ENCODE peak calls at places on chromosomes 12 and 14, in ten cellular contexts. A is cardiac muscle cell, M is adrenal gland, N is AG09309, X is AG04450, U is AG10803, P is psoas muscle, T is esophagus squamous epithelium, B is endothelial cell of umbilical vein, F is Caco-2. O is an unnamed sample.

GRCh38 chr14:39592390-39592789 is 160.2 kb upstream of the FBXO33 start:
- DNase-seq in A (no peak), M (no peak), N (no peak), X (no peak), U (no peak), P (no peak), T (no peak), B (no peak), F (no peak), O (no peak)

GRCh38 chr14:35366048-35366428 is 38.5 kb downstream of the NFKBIA start:
- DNase-seq in A (peak; percentile 26), M (peak; percentile 90), N (no peak), X (no peak), U (peak; percentile 56), P (peak; percentile 69), T (no peak), B (peak; percentile 33), F (no peak), O (no peak)

GRCh38 chr12:68733661-68734071 is 12.3 kb upstream of the SLC35E3 start:
- DNase-seq in A (peak; percentile 45), M (peak; percentile 57), N (peak; percentile 48), X (peak; percentile 30), U (peak; percentile 50), P (no peak), T (no peak), B (no peak), F (no peak), O (peak; percentile 13)

GRCh38 chr12:111035578-111036301 is 115.4 kb upstream of the MYL2 start:
- DNase-seq in A (no peak), M (no peak), N (no peak), X (no peak), U (no peak), P (no peak), T (no peak), B (no peak), F (no peak), O (peak; percentile 15)

GRCh38 chr14:41423503-41423902 is 183.2 kb upstream of the LRFN5 start:
- DNase-seq in A (no peak), M (no peak), N (no peak), X (no peak), U (no peak), P (no peak), T (no peak), B (no peak), F (no peak), O (no peak)

GRCh38 chr12:1915082-1915968 is 3.1 kb downstream of the CACNA2D4 start:
- DNase-seq in A (no peak), M (no peak), N (no peak), X (no peak), U (no peak), P (no peak), T (no peak), B (no peak), F (peak; percentile 31), O (no peak)

GRCh38 chr14:23117371-23118020 is 1.6 kb downstream of the CEBPE start:
- DNase-seq in A (no peak), M (no peak), N (no peak), X (no peak), U (no peak), P (no peak), T (no peak), B (no peak), F (no peak), O (no peak)

GRCh38 chr14:77122555-77123125 is 19.0 kb downstream of the ZDHHC22 start:
- DNase-seq in A (no peak), M (peak; percentile 68), N (no peak), X (no peak), U (no peak), P (no peak), T (no peak), B (no peak), F (no peak), O (no peak)

GRCh38 chr12:42473561-42473960 is 116.0 kb downstream of the PRICKLE1 start:
- DNase-seq in A (no peak), M (no peak), N (no peak), X (no peak), U (peak; percentile 30), P (no peak), T (no peak), B (peak; percentile 31), F (no peak), O (no peak)

GRCh38 chr12:42469355-42470006 is 120.1 kb downstream of the PRICKLE1 start:
- DNase-seq in A (no peak), M (no peak), N (no peak), X (no peak), U (no peak), P (no peak), T (no peak), B (no peak), F (no peak), O (no peak)

GRCh38 chr12:42473130-42473529 is 116.4 kb downstream of the PRICKLE1 start:
- DNase-seq in A (peak; percentile 57), M (no peak), N (peak; percentile 62), X (no peak), U (peak; percentile 81), P (no peak), T (no peak), B (no peak), F (no peak), O (peak; percentile 55)

GRCh38 chr12:42468341-42468821 is 121.2 kb downstream of the PRICKLE1 start:
- DNase-seq in A (peak; percentile 11), M (no peak), N (no peak), X (no peak), U (no peak), P (no peak), T (no peak), B (no peak), F (no peak), O (no peak)

DNA sequence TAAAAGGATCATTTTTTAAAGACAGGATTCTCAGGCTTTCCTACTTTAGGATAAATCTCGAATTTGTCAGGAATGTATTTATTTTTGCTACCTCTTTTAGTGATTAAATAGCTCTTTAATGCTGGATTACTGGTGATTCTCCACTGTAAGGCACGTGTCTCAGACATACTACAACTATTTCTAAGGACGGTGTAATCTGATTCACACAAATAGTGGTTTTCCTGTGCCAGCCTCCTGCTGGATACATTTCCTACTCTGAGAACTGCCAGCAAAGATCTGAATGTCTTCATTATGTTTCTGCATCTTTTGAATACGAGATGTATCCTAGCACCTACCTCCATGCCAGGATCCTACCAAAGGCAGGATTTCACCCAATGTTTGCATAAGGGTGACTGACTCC is 120.7 kb downstream of the PRICKLE1 start:
- DNase-seq in A (peak; percentile 14), M (no peak), N (no peak), X (no peak), U (no peak), P (no peak), T (no peak), B (no peak), F (no peak), O (no peak)
- TF ChIP-seq CTCF in A (no peak), M (no peak), N (no peak), X (no peak), U (no peak), P (no peak), T (no peak), B (no peak), F (no peak), O (no peak)

GRCh38 chr12:67484788-67485480 is 163.6 kb upstream of the DYRK2 start:
- DNase-seq in A (no peak), M (no peak), N (no peak), X (no peak), U (no peak), P (no peak), T (no peak), B (no peak), F (no peak), O (peak; percentile 27)
- H3K4me3 ChIP-seq in A (no peak overlapping the region), M (no peak overlapping the region), N (no peak overlapping the region), X (no peak overlapping the region), U (no peak overlapping the region), P (no peak overlapping the region), T (no peak overlapping the region), B (no peak overlapping the region), F (no peak overlapping the region), O (no peak overlapping the region)

DNA sequence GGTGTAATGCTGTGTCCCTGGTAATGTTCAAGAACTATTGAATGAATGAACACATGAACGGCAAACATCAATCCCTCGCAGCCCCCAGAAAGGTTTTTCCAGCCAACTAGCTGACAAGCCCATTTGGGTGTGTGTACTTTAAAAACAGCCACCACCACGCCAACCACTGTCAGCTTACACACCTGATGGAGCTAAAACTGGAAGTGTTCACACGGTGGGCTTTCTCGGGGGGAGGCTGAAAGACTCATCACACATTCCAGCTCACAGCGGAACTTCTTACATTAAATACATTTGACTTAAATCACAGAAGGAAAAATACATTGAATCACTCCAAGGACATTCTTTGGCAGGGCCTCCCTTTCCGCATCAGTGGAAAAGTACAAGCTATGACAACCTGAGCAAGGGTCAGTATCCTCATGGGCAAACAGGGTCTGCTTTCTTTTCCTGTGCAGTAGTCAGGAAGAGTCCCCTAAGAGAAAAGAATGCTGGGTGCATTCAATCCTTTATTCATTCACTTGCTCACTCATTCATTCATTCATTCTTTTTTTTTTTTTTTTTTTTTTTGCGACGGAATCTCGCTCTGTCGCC is 31.0 kb upstream of the TC2N start:
- DNase-seq in A (peak; percentile 22), M (no peak), N (no peak), X (no peak), U (no peak), P (no peak), T (no peak), B (no peak), F (no peak), O (no peak)
- TF ChIP-seq CTCF in A (no peak), M (no peak), N (no peak), X (no peak), U (no peak), P (no peak), T (no peak), B (no peak), F (no peak), O (no peak)

GRCh38 chr14:56247495-56248087 is 129.4 kb downstream of the PELI2 start:
- DNase-seq in A (peak; percentile 35), M (peak; percentile 18), N (no peak), X (no peak), U (peak; percentile 15), P (no peak), T (no peak), B (peak; percentile 48), F (no peak), O (peak; percentile 41)

GRCh38 chr14:56243110-56243509 is 124.9 kb downstream of the PELI2 start:
- DNase-seq in A (no peak), M (no peak), N (no peak), X (no peak), U (no peak), P (no peak), T (no peak), B (no peak), F (no peak), O (no peak)

GRCh38 chr14:56241441-56241840 is 123.2 kb downstream of the PELI2 start:
- DNase-seq in A (peak; percentile 29), M (no peak), N (no peak), X (no peak), U (no peak), P (no peak), T (no peak), B (no peak), F (no peak), O (no peak)

GRCh38 chr14:56248442-56248841 is 130.2 kb downstream of the PELI2 start:
- DNase-seq in A (no peak), M (no peak), N (no peak), X (no peak), U (no peak), P (no peak), T (no peak), B (no peak), F (no peak), O (no peak)

DNA sequence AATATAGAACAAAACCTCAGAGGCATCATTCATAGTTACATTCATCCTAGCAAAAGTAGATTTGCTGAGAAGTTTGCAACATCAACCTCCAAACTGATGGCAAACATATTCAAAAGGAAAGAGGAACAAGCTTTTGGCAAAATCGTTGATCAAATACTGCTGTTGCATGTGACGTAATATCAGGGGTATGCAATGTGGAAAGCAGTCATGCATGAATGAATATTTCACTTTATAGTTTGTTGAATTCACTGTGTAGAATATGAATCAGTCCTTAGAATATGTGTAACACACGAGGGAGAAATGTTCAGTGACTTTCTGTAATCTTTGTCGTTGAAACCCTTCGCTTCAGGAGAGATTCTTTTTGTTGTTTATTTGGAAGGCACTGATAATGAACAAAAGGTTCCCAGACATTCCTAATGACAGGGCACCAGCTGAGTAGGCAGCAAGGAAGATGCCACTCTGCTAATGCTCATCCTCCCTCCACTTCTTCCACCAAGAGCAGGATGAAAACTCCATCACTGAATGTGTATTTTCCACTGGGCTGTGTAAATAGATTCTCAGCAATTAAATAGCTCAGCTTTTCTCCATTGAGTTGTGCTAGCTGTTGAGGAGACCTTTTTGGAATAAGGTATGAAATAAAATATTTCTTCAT is 126.1 kb downstream of the PELI2 start:
- DNase-seq in A (peak; percentile 79), M (no peak), N (peak; percentile 74), X (peak; percentile 75), U (peak; percentile 94), P (no peak), T (no peak), B (no peak), F (no peak), O (peak; percentile 58)
- H3K4me3 ChIP-seq in A (no peak overlapping the region), M (no peak overlapping the region), N (no peak overlapping the region), X (peak overlapping the region; percentile 35), U (peak overlapping the region; percentile 24), P (no peak overlapping the region), T (no peak overlapping the region), B (no peak overlapping the region), F (no peak overlapping the region), O (no peak overlapping the region)